ENCODE peak calls at places on chromosomes 3 and 15, in four cellular contexts. One of them, this sample, is unnamed.

GRCh38 chr3:29899011-29899410 is 618.1 kb downstream of the RBMS3 start:
- DNase-seq in fibroblast of gingiva: no peak
- DNase-seq in IMR-90: no peak
- DNase-seq in iPS-NIHi11: no peak
- DNase-seq in this sample: no peak

GRCh38 chr3:55174723-55175122 is 246.9 kb upstream of the LRTM1 start:
- DNase-seq in fibroblast of gingiva: no peak
- DNase-seq in IMR-90: no peak
- DNase-seq in iPS-NIHi11: no peak
- DNase-seq in this sample: no peak

GRCh38 chr15:52786436-52787122 is 3.6 kb downstream of the ONECUT1 start:
- DNase-seq in fibroblast of gingiva: no peak
- DNase-seq in IMR-90: no peak
- DNase-seq in iPS-NIHi11: peak; percentile 38
- DNase-seq in this sample: no peak

GRCh38 chr15:89143503-89144162 is 55.4 kb downstream of the ABHD2 start:
- DNase-seq in fibroblast of gingiva: peak; percentile 96
- DNase-seq in IMR-90: peak; percentile 90
- DNase-seq in iPS-NIHi11: no peak
- DNase-seq in this sample: peak; percentile 83

GRCh38 chr3:58536501-58537411 is at the start of gene ACOX2:
- DNase-seq in fibroblast of gingiva: peak; percentile 69
- DNase-seq in IMR-90: peak; percentile 70
- DNase-seq in iPS-NIHi11: no peak
- DNase-seq in this sample: no peak

GRCh38 chr3:142858043-142858442 is 30.8 kb downstream of the PCOLCE2 start:
- DNase-seq in fibroblast of gingiva: no peak
- DNase-seq in IMR-90: no peak
- DNase-seq in iPS-NIHi11: no peak
- DNase-seq in this sample: no peak

GRCh38 chr3:87161486-87161885 is 65.6 kb upstream of the CHMP2B start:
- DNase-seq in fibroblast of gingiva: no peak
- DNase-seq in IMR-90: no peak
- DNase-seq in iPS-NIHi11: no peak
- DNase-seq in this sample: no peak

GRCh38 chr3:5899040-5899439 is 711.5 kb downstream of the EDEM1 start:
- DNase-seq in fibroblast of gingiva: no peak
- DNase-seq in IMR-90: no peak
- DNase-seq in iPS-NIHi11: no peak
- DNase-seq in this sample: no peak

GRCh38 chr3:25849101-25849500 is 59.2 kb downstream of the OXSM start:
- DNase-seq in fibroblast of gingiva: no peak
- DNase-seq in IMR-90: no peak
- DNase-seq in iPS-NIHi11: no peak
- DNase-seq in this sample: no peak

GRCh38 chr15:88423331-88423730 is 43.9 kb downstream of the MRPL46 start:
- DNase-seq in fibroblast of gingiva: no peak
- DNase-seq in IMR-90: no peak
- DNase-seq in iPS-NIHi11: no peak
- DNase-seq in this sample: no peak

GRCh38 chr15:57537951-57538506 is 53.7 kb upstream of the MYZAP start:
- DNase-seq in fibroblast of gingiva: no peak
- DNase-seq in IMR-90: no peak
- DNase-seq in iPS-NIHi11: no peak
- DNase-seq in this sample: no peak

GRCh38 chr15:55164284-55164683 is 32.5 kb downstream of the RSL24D1 start:
- DNase-seq in fibroblast of gingiva: no peak
- DNase-seq in IMR-90: no peak
- DNase-seq in iPS-NIHi11: no peak
- DNase-seq in this sample: no peak

GRCh38 chr3:127915937-127916480 is 977 bp downstream of the KBTBD12 start:
- DNase-seq in fibroblast of gingiva: no peak
- DNase-seq in IMR-90: no peak
- DNase-seq in iPS-NIHi11: no peak
- DNase-seq in this sample: no peak

GRCh38 chr3:45988100-45988761 is 7.4 kb downstream of the FYCO1 start:
- DNase-seq in fibroblast of gingiva: no peak
- DNase-seq in IMR-90: no peak
- DNase-seq in iPS-NIHi11: no peak
- DNase-seq in this sample: no peak

GRCh38 chr3:84772841-84773240 is 185.9 kb upstream of the CADM2 start:
- DNase-seq in fibroblast of gingiva: no peak
- DNase-seq in IMR-90: no peak
- DNase-seq in iPS-NIHi11: peak; percentile 11
- DNase-seq in this sample: no peak

GRCh38 chr3:102332205-102332604 is 102.6 kb upstream of the ZPLD1 start:
- DNase-seq in fibroblast of gingiva: no peak
- DNase-seq in IMR-90: no peak
- DNase-seq in iPS-NIHi11: no peak
- DNase-seq in this sample: peak; percentile 51

GRCh38 chr15:72318408-72318942 is 1.5 kb downstream of the CELF6 start:
- DNase-seq in fibroblast of gingiva: no peak
- DNase-seq in IMR-90: no peak
- DNase-seq in iPS-NIHi11: no peak
- DNase-seq in this sample: peak; percentile 14

GRCh38 chr3:79871656-79872055 is 103.9 kb upstream of the ROBO1 start:
- DNase-seq in fibroblast of gingiva: no peak
- DNase-seq in IMR-90: peak; percentile 40
- DNase-seq in iPS-NIHi11: no peak
- DNase-seq in this sample: no peak

GRCh38 chr15:77889009-77889806 is 188.3 kb downstream of the TBC1D2B start:
- DNase-seq in fibroblast of gingiva: no peak
- DNase-seq in IMR-90: no peak
- DNase-seq in iPS-NIHi11: no peak
- DNase-seq in this sample: no peak

GRCh38 chr3:71378509-71378908 is 205.0 kb downstream of the FOXP1 start:
- DNase-seq in fibroblast of gingiva: no peak
- DNase-seq in IMR-90: no peak
- DNase-seq in iPS-NIHi11: no peak
- DNase-seq in this sample: no peak

GRCh38 chr3:129028866-129029265 is 27.8 kb downstream of the EFCC1 start:
- DNase-seq in fibroblast of gingiva: no peak
- DNase-seq in IMR-90: no peak
- DNase-seq in iPS-NIHi11: no peak
- DNase-seq in this sample: no peak

GRCh38 chr3:102069211-102069662 is 219.9 kb downstream of the NFKBIZ start:
- DNase-seq in fibroblast of gingiva: peak; percentile 71
- DNase-seq in IMR-90: peak; percentile 91
- DNase-seq in iPS-NIHi11: no peak
- DNase-seq in this sample: peak; percentile 78

GRCh38 chr3:39780352-39780751 is 29.1 kb upstream of the MYRIP start:
- DNase-seq in fibroblast of gingiva: no peak
- DNase-seq in IMR-90: no peak
- DNase-seq in iPS-NIHi11: no peak
- DNase-seq in this sample: no peak

GRCh38 chr3:13200951-13201350 is 127.7 kb upstream of the IQSEC1 start:
- DNase-seq in fibroblast of gingiva: no peak
- DNase-seq in IMR-90: no peak
- DNase-seq in iPS-NIHi11: peak; percentile 54
- DNase-seq in this sample: peak; percentile 48

GRCh38 chr3:137762674-137763593 is 1.2 kb upstream of the SOX14 start:
- DNase-seq in fibroblast of gingiva: no peak
- DNase-seq in IMR-90: no peak
- DNase-seq in iPS-NIHi11: no peak
- DNase-seq in this sample: no peak

GRCh38 chr3:196422976-196423781 is 9.0 kb downstream of the UBXN7 start:
- DNase-seq in fibroblast of gingiva: no peak
- DNase-seq in IMR-90: no peak
- DNase-seq in iPS-NIHi11: no peak
- DNase-seq in this sample: no peak

GRCh38 chr3:51280171-51280570 is 104.9 kb upstream of the MANF start:
- DNase-seq in fibroblast of gingiva: no peak
- DNase-seq in IMR-90: no peak
- DNase-seq in iPS-NIHi11: no peak
- DNase-seq in this sample: no peak

GRCh38 chr3:190017575-190018288 is 103.0 kb downstream of the P3H2 start:
- DNase-seq in fibroblast of gingiva: peak; percentile 76
- DNase-seq in IMR-90: peak; percentile 84
- DNase-seq in iPS-NIHi11: peak; percentile 26
- DNase-seq in this sample: peak; percentile 84